ENCODE peak calls at places on chromosomes 7 and 10, in nine cellular contexts. N is Daoy; F is CD8-positive, alpha-beta memory T cell; K is SW480; Y is T-helper 2 cell; G is C1 segment of cervical spinal cord; J is psoas muscle; B is endodermal cell; X is GM19239. M is an unnamed sample.
A peak's percentile ranks its signal among the peaks of the same experiment; 100 is the strongest.

GRCh38 chr10:93921338-93921737 is 27.6 kb downstream of the SLC35G1 start:
- DNase-seq in X (no peak), K (no peak), J (no peak), N (no peak), F (peak; percentile 3), G (no peak), B (peak; percentile 69), Y (no peak), M (no peak)

GRCh38 chr7:129690701-129691100 is 79.2 kb downstream of the NRF1 start:
- DNase-seq in Y (no peak), X (no peak), F (no peak), B (no peak), G (no peak), K (no peak), J (no peak), N (no peak), M (no peak)

GRCh38 chr7:105244594-105244993 is 144.1 kb downstream of the SRPK2 start:
- DNase-seq in B (no peak), F (no peak), J (no peak), G (no peak), Y (no peak), X (no peak), K (no peak), N (no peak), M (no peak)

GRCh38 chr7:75652788-75653187 is 86.0 kb downstream of the HIP1 start:
- DNase-seq in B (no peak), N (no peak), X (no peak), J (no peak), F (no peak), Y (no peak), K (no peak), G (no peak), M (no peak)

GRCh38 chr10:48656928-48657327 is 27.7 kb upstream of the WDFY4 start:
- DNase-seq in B (no peak), G (no peak), Y (no peak), X (no peak), K (no peak), N (no peak), F (no peak), J (no peak), M (no peak)

GRCh38 chr10:108378779-108379178 is 1214.3 kb upstream of the SORCS1 start:
- DNase-seq in K (no peak), F (no peak), N (no peak), X (no peak), G (no peak), B (no peak), Y (no peak), J (no peak), M (no peak)

GRCh38 chr7:84187813-84188212 is 6.8 kb downstream of the SEMA3A start:
- DNase-seq in J (no peak), Y (no peak), G (no peak), X (no peak), F (no peak), K (no peak), N (peak; percentile 33), B (no peak), M (no peak)

GRCh38 chr10:32147730-32148129 is 91.5 kb upstream of the KIF5B start:
- DNase-seq in Y (no peak), N (no peak), G (no peak), F (no peak), K (no peak), X (no peak), J (no peak), B (no peak), M (no peak)

GRCh38 chr10:59905066-59905734 is 1.2 kb downstream of the CCDC6 start:
- DNase-seq in Y (no peak), B (peak; percentile 83), N (peak; percentile 8), X (peak; percentile 24), F (no peak), K (peak; percentile 6), G (no peak), J (peak; percentile 60), M (no peak)

GRCh38 chr10:30687698-30688213 is 58.2 kb upstream of the LYZL2 start:
- DNase-seq in G (peak; percentile 14), B (peak; percentile 97), F (peak; percentile 70), X (peak; percentile 56), N (peak; percentile 73), K (peak; percentile 61), J (peak; percentile 85), Y (peak; percentile 46), M (peak; percentile 67)

GRCh38 chr10:28913850-28914249 is 236.5 kb downstream of the BAMBI start:
- DNase-seq in K (peak; percentile 97), Y (no peak), N (peak; percentile 23), J (no peak), B (no peak), F (no peak), G (no peak), X (no peak), M (peak; percentile 89)

GRCh38 chr7:149783386-149784250 is 10.2 kb upstream of the ZNF467 start:
- DNase-seq in Y (no peak), B (peak; percentile 68), G (peak; percentile 50), X (no peak), J (no peak), N (no peak), F (no peak), K (no peak), M (no peak)

GRCh38 chr10:50846753-50847152 is 38.7 kb downstream of the A1CF start:
- DNase-seq in N (peak; percentile 31), X (no peak), F (no peak), G (no peak), J (no peak), K (no peak), B (no peak), Y (no peak), M (peak; percentile 74)

GRCh38 chr7:131190146-131190545 is 137.5 kb upstream of the MKLN1 start:
- DNase-seq in J (no peak), F (no peak), Y (no peak), X (no peak), N (no peak), B (peak; percentile 84), G (no peak), K (no peak), M (no peak)

GRCh38 chr10:91210014-91210413 is 10.4 kb upstream of the PCGF5 start:
- DNase-seq in Y (no peak), X (no peak), F (no peak), N (no peak), K (no peak), B (no peak), J (no peak), G (no peak), M (no peak)